ENCODE peak calls at places on chromosomes 5 and 9, in six cellular contexts. K is mesothelial cell of epicardium, M is AG04450, Q is psoas muscle, O is CD14-positive monocyte, S is hepatocyte. E is an unnamed sample.

GRCh38 chr9:16304301-16304700 is 566.2 kb downstream of the BNC2 start:
- DNase-seq in K (no peak), M (no peak), Q (no peak), O (no peak), S (no peak), E (no peak)

GRCh38 chr5:13985736-13986418 is 41.4 kb upstream of the DNAH5 start:
- DNase-seq in K (no peak), M (peak; percentile 70), Q (no peak), O (no peak), S (no peak), E (no peak)

GRCh38 chr5:3251784-3252183 is 343.8 kb upstream of the IRX1 start:
- DNase-seq in K (no peak), M (no peak), Q (no peak), O (no peak), S (no peak), E (no peak)

GRCh38 chr5:138831703-138832102 is 43.4 kb downstream of the LRRTM2 start:
- DNase-seq in K (no peak), M (no peak), Q (no peak), O (no peak), S (no peak), E (no peak)

GRCh38 chr5:68333649-68334549 is 118.3 kb downstream of the PIK3R1 start:
- DNase-seq in K (no peak), M (peak; percentile 36), Q (no peak), O (no peak), S (no peak), E (no peak)

GRCh38 chr9:72442212-72442607 is 77.2 kb upstream of the ZFAND5 start:
- DNase-seq in K (no peak), M (peak; percentile 56), Q (no peak), O (peak; percentile 52), S (peak; percentile 71), E (no peak)

GRCh38 chr9:5879419-5880181 is 11.1 kb upstream of the MLANA start:
- DNase-seq in K (no peak), M (no peak), Q (no peak), O (no peak), S (peak; percentile 73), E (no peak)

GRCh38 chr5:64158827-64159226 is 6.8 kb upstream of the RNF180 start:
- DNase-seq in K (no peak), M (no peak), Q (no peak), O (no peak), S (no peak), E (no peak)

GRCh38 chr9:120563044-120563443 is 16.9 kb downstream of the CDK5RAP2 start:
- DNase-seq in K (no peak), M (no peak), Q (peak; percentile 57), O (no peak), S (no peak), E (no peak)

GRCh38 chr5:177455661-177456590 is 9.3 kb downstream of the PRR7 start:
- DNase-seq in K (peak; percentile 94), M (peak; percentile 70), Q (peak; percentile 96), O (peak; percentile 93), S (peak; percentile 97), E (peak; percentile 97)

GRCh38 chr5:119022017-119022745 is 33.8 kb upstream of the DTWD2 start:
- DNase-seq in K (no peak), M (peak; percentile 15), Q (no peak), O (no peak), S (peak; percentile 17), E (no peak)

GRCh38 chr9:101508203-101508602 is 25.4 kb upstream of the RNF20 start:
- DNase-seq in K (no peak), M (no peak), Q (no peak), O (no peak), S (no peak), E (no peak)

GRCh38 chr5:165559645-165560044 is 2054.2 kb downstream of the MAT2B start:
- DNase-seq in K (no peak), M (no peak), Q (no peak), O (no peak), S (no peak), E (no peak)

GRCh38 chr5:127206320-127207113 is 84.1 kb upstream of the MEGF10 start:
- DNase-seq in K (no peak), M (peak; percentile 20), Q (no peak), O (no peak), S (peak; percentile 13), E (no peak)

GRCh38 chr9:27335088-27335487 is 38.1 kb upstream of the EQTN start:
- DNase-seq in K (no peak), M (no peak), Q (no peak), O (peak; percentile 86), S (no peak), E (no peak)

GRCh38 chr9:124771867-124772621 is 933 bp upstream of the NR6A1 start:
- DNase-seq in K (peak; percentile 67), M (no peak), Q (peak; percentile 83), O (no peak), S (peak; percentile 86), E (peak; percentile 83)

GRCh38 chr9:91426123-91426745 is 2.6 kb upstream of the NFIL3 start:
- DNase-seq in K (no peak), M (no peak), Q (no peak), O (no peak), S (peak; percentile 52), E (no peak)

DNA sequence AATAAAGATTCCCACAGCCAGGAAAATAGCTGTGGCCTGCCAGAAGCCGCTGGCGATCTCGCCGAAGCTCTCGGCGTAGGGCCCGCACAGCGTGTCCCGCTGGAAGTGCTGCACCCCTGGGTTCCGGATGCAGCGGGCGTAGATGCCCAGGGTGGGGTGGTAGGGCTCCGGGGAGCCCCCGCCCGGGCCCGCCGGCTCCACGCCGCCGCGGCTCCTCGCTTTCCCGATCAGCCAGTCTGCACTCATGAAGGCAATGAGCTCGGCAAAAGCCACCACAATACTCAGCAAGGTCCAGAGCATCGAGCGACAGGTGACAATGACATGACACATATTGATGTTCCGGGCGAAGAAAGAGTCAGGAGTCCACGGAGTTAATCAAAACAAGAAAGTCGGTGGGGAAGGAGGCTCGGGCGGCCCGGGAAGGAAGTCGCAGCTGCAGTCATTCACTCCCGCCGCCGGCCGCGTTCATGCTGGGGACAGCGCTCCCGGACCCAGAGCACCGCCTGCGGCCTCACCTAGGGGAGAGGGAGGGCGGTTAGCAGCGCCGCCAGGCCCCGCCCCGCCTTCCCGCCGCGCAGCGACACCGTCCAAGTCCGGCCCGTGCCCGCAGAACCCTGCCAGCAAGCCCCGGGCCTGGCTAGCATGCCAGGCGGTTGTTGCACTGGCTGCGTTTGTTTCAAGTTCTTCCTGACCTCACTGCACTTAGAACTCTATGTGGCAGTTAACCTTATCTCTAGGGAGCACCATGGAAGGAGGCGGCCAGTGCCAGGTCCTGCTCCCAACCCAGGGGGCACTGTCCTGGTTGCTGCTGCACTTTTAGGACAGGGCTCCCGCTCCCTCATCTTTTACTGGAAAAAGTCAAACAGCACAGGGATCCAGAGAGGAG is 138.4 kb downstream of the LHFPL2 start:
- DNase-seq in K (no peak), M (no peak), Q (peak; percentile 87), O (peak; percentile 54), S (peak; percentile 61), E (peak; percentile 39)
- TF ChIP-seq CTCF in K (no peak), M (peak; percentile 15), Q (peak; percentile 23), O (no peak), S (peak; percentile 24), E (peak; percentile 47)

GRCh38 chr9:122265265-122265900 is 701 bp downstream of the MRRF start:
- DNase-seq in K (no peak), M (no peak), Q (no peak), O (peak; percentile 49), S (peak; percentile 5), E (no peak)
- TF ChIP-seq CTCF in K (no peak), M (no peak), Q (peak; percentile 6), O (peak; percentile 5), S (no peak), E (no peak)

GRCh38 chr9:33375238-33375840 is 27.0 kb downstream of the AQP7 start:
- DNase-seq in K (no peak), M (no peak), Q (peak; percentile 35), O (no peak), S (peak; percentile 27), E (no peak)
- TF ChIP-seq CTCF in K (peak; percentile 58), M (no peak), Q (no peak), O (peak; percentile 51), S (no peak), E (no peak)

DNA sequence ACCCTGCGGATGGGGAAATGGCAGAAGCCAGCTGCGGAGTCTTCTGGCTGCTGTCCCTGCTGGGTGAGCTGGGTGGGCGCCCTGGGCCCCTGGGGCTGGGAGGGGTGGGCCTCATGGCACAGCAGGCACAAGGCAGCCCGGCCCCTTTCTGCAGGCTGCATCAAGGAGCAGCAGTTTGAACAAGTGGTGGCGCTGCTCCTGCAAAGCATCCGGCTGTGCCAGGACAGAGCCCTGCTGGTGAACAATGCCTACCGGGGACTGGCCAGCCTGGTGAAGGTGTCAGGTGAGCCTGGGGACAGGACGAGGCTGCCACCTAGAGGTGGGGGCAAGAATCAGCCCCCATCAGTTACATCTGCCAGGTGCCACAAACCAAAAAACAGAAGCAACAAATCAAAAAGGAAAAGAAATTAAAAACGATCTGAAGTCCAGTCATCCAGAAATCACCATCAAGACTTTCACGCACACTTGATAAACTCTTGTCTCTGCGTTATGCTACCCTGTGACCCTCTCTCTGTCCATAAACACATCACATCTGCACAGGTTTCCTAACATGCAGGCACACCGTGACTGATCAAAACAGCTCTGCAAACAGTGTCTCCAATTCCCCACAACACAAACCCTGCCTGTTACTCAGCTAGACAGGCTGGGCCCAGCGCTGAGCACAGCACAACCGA is 13.9 kb downstream of the REXO4 start:
- DNase-seq in K (no peak), M (no peak), Q (peak; percentile 71), O (no peak), S (peak; percentile 49), E (no peak)
- TF ChIP-seq CTCF in K (peak; percentile 43), M (peak; percentile 50), Q (peak; percentile 66), O (peak; percentile 45), S (peak; percentile 44), E (peak; percentile 50)

DNA sequence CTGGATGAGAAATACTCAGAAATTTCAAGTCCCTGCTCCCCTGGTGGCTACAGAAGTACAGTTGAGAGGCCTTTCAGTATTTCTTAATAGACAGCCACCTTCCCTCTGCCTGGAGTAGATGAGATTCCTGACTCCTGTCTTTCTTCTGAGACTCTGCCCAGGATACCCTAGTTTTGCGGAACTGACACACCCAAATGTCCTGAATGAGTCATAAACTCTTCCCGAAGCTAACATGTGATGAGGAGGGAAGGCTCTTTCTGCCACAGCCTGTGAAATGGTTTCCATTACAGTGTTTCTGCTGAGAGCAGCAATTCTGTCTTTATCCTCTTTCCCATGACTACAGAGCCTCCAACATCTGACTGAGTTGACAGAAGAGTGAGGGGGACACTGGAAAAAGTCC is 52.7 kb upstream of the TNC start:
- DNase-seq in K (no peak), M (no peak), Q (no peak), O (no peak), S (peak; percentile 68), E (no peak)
- TF ChIP-seq CTCF in K (no peak), M (no peak), Q (no peak), O (no peak), S (no peak), E (no peak)

DNA sequence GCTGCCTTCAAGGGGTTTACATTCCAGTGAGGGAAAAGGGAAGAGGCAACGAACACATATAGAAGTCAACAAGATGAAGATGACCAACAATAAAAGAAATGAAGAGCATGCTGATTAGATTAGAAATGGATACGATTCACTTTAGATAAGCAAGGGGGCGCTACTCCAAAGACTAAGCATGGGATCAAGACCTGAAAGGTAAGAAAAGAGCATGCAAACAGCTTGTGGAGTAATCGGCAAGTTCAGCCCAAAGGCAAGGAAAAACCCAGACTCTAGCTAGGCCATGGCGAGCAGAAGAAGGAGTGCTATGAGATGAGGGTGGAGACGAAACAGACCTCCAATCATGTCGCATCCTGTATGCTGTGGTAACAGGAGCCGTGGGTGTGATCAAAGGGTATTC is 124.4 kb downstream of the FANCC start:
- DNase-seq in K (no peak), M (no peak), Q (no peak), O (no peak), S (no peak), E (no peak)
- TF ChIP-seq CTCF in K (no peak), M (no peak), Q (no peak), O (peak; percentile 14), S (no peak), E (no peak)

E was measured in progenitor cell of endocrine pancreas.